ENCODE peak calls at places on chromosomes 16 and 17, in nine cellular contexts. L is hepatocyte, Q is H9, F is HCT116, K is transverse colon, C is lung, R is left ventricle myocardium inferior, M is stomach, X is AG04450. U is an unnamed sample.

GRCh38 chr17:67594115-67594878 is 123.4 kb upstream of the NOL11 start:
- DNase-seq in M (no peak), L (peak), R (no peak), F (no peak), K (no peak), X (no peak), C (no peak), Q (no peak), U (no peak)

GRCh38 chr17:41863074-41863843 is 2.0 kb downstream of the KLHL11 start:
- DNase-seq in X (no peak), C (no peak), Q (no peak), K (no peak), M (no peak), R (no peak), L (no peak), F (no peak), U (no peak)

GRCh38 chr17:4858880-4859260 is 25.7 kb downstream of the MINK1 start:
- DNase-seq in M (peak), K (peak), C (no peak), X (no peak), Q (peak), L (no peak), F (no peak), R (peak), U (peak)

GRCh38 chr17:46802831-46803230 is 15.7 kb downstream of the WNT3 start:
- DNase-seq in C (no peak), K (no peak), M (no peak), Q (no peak), R (no peak), X (no peak), L (no peak), F (no peak), U (no peak)

GRCh38 chr16:78288915-78289314 is 189.5 kb downstream of the WWOX start:
- DNase-seq in R (no peak), L (no peak), M (no peak), Q (no peak), F (no peak), K (no peak), X (no peak), C (no peak), U (no peak)

GRCh38 chr17:57900991-57901743 is 51.3 kb upstream of the MRPS23 start:
- DNase-seq in L (no peak), R (no peak), C (peak), K (peak), X (no peak), M (peak), Q (no peak), F (no peak), U (peak)

GRCh38 chr17:17900615-17901520 is 64.1 kb upstream of the SREBF1 start:
- DNase-seq in L (peak), X (peak), R (peak), F (peak), M (peak), Q (no peak), C (peak), K (peak), U (peak)

GRCh38 chr16:49779979-49780378 is 75.9 kb downstream of the ZNF423 start:
- DNase-seq in C (no peak), M (no peak), R (no peak), K (no peak), Q (no peak), F (no peak), X (no peak), L (no peak), U (no peak)

GRCh38 chr17:66493283-66494019 is 191.0 kb downstream of the PRKCA start:
- DNase-seq in Q (no peak), X (no peak), L (no peak), K (no peak), F (no peak), R (no peak), C (no peak), M (no peak), U (no peak)

GRCh38 chr16:4404967-4405696 is 11.3 kb downstream of the CORO7 start:
- DNase-seq in X (no peak), K (no peak), F (no peak), Q (peak), L (no peak), M (no peak), C (no peak), R (no peak), U (no peak)

GRCh38 chr17:47879028-47879585 is 16.9 kb upstream of the SP2 start:
- DNase-seq in R (no peak), C (no peak), Q (peak), X (no peak), M (no peak), L (no peak), F (no peak), K (no peak), U (no peak)

GRCh38 chr16:52526830-52527229 is 20.1 kb downstream of the TOX3 start:
- DNase-seq in C (no peak), L (no peak), R (no peak), X (no peak), Q (no peak), M (no peak), F (no peak), K (no peak), U (no peak)

GRCh38 chr17:8021565-8022357 is 17.1 kb upstream of the ALOX15B start:
- DNase-seq in R (no peak), M (no peak), F (no peak), C (no peak), K (no peak), Q (no peak), X (no peak), L (no peak), U (no peak)

GRCh38 chr16:1094601-1095449 is 1.2 kb downstream of the C1QTNF8 start:
- DNase-seq in R (no peak), C (no peak), L (no peak), X (no peak), F (no peak), Q (no peak), K (no peak), M (no peak), U (no peak)

GRCh38 chr17:81044764-81045589 is 10.0 kb downstream of the BAIAP2 start:
- DNase-seq in L (peak), M (peak), X (no peak), Q (no peak), F (no peak), R (peak), K (peak), C (peak), U (no peak)

GRCh38 chr17:64723781-64724180 is 61.7 kb upstream of the SMURF2 start:
- DNase-seq in X (no peak), R (no peak), K (no peak), Q (no peak), C (no peak), F (no peak), M (no peak), L (no peak), U (no peak)

GRCh38 chr16:1545044-1545736 is 11.7 kb downstream of the TMEM204 start:
- DNase-seq in Q (no peak), C (no peak), X (no peak), K (no peak), L (no peak), F (no peak), M (no peak), R (peak), U (no peak)

GRCh38 chr17:57499648-57500049 is 243.3 kb downstream of the MSI2 start:
- DNase-seq in X (no peak), L (no peak), C (no peak), Q (no peak), F (no peak), R (no peak), K (no peak), M (no peak), U (no peak)

GRCh38 chr16:48194828-48195566 is 39.2 kb upstream of the ABCC12 start:
- DNase-seq in X (peak), R (no peak), Q (no peak), M (peak), K (no peak), C (no peak), F (no peak), L (peak), U (peak)

GRCh38 chr17:80425835-80426426 is 11.0 kb downstream of the ENDOV start:
- DNase-seq in M (no peak), X (no peak), R (no peak), L (no peak), K (no peak), Q (no peak), C (no peak), F (no peak), U (no peak)

GRCh38 chr17:63974594-63975192 is 2.0 kb upstream of the SCN4A start:
- DNase-seq in R (no peak), Q (no peak), F (peak), L (no peak), K (no peak), C (no peak), M (no peak), X (no peak), U (peak)

GRCh38 chr16:20166531-20167235 is 93.0 kb upstream of the GPR139 start:
- DNase-seq in X (no peak), C (no peak), M (no peak), R (no peak), L (peak), Q (no peak), F (no peak), K (no peak), U (no peak)

GRCh38 chr17:55500103-55500502 is 11.1 kb downstream of the SMIM36 start:
- DNase-seq in L (no peak), Q (no peak), X (no peak), R (no peak), K (no peak), M (no peak), F (no peak), C (no peak), U (no peak)

GRCh38 chr17:41009301-41009760 is 403 bp upstream of the KRTAP3-1 start:
- DNase-seq in F (no peak), C (no peak), L (no peak), M (no peak), K (no peak), X (no peak), Q (no peak), R (no peak), U (no peak)

GRCh38 chr16:89471225-89471624 is 19.1 kb downstream of the ANKRD11 start:
- DNase-seq in M (no peak), F (no peak), Q (no peak), C (no peak), X (peak), R (no peak), L (no peak), K (no peak), U (no peak)

GRCh38 chr16:57711331-57711730 is 16.7 kb downstream of the DRC7 start:
- DNase-seq in K (no peak), R (no peak), F (no peak), Q (no peak), C (no peak), M (peak), L (no peak), X (no peak), U (no peak)

GRCh38 chr16:27097671-27098275 is 31.0 kb downstream of the C16orf82 start:
- DNase-seq in C (no peak), L (no peak), F (no peak), X (no peak), Q (no peak), M (no peak), K (no peak), R (peak), U (no peak)

GRCh38 chr17:8022358-8023038 is 16.4 kb upstream of the ALOX15B start:
- DNase-seq in M (no peak), C (no peak), K (no peak), F (no peak), R (no peak), Q (no peak), X (no peak), L (no peak), U (no peak)

GRCh38 chr17:57956311-57957119 is 1.3 kb upstream of the CUEDC1 start:
- DNase-seq in F (no peak), K (no peak), X (no peak), L (no peak), R (no peak), C (no peak), M (peak), Q (peak), U (no peak)

GRCh38 chr17:20280832-20281231 is 186.5 kb downstream of the LGALS9B start:
- DNase-seq in M (no peak), K (no peak), Q (no peak), F (no peak), X (no peak), R (no peak), C (no peak), L (no peak), U (no peak)

GRCh38 chr16:15792563-15792971 is 64.3 kb downstream of the MYH11 start:
- DNase-seq in R (no peak), L (no peak), Q (no peak), F (no peak), K (no peak), M (no peak), C (no peak), X (no peak), U (no peak)

GRCh38 chr16:75588716-75589115 is 22.5 kb downstream of the GABARAPL2 start:
- DNase-seq in C (no peak), M (no peak), Q (no peak), F (no peak), K (no peak), R (no peak), L (no peak), X (no peak), U (no peak)

GRCh38 chr16:57377080-57377841 is 5.0 kb downstream of the CX3CL1 start:
- DNase-seq in Q (peak), K (no peak), R (no peak), M (no peak), X (peak), F (no peak), C (no peak), L (peak), U (peak)

GRCh38 chr16:78324649-78325274 is 225.3 kb downstream of the WWOX start:
- DNase-seq in C (no peak), R (no peak), K (no peak), X (no peak), F (no peak), L (no peak), Q (peak), M (no peak), U (no peak)

GRCh38 chr16:81778861-81779539 is at the start of gene PLCG2:
- DNase-seq in C (peak), M (peak), K (peak), L (peak), R (peak), F (peak), Q (peak), X (no peak), U (peak)

GRCh38 chr16:84595052-84595481 is 22.8 kb downstream of the COTL1 start:
- DNase-seq in F (no peak), M (peak), L (no peak), K (peak), R (no peak), Q (peak), X (no peak), C (no peak), U (no peak)

GRCh38 chr17:75476274-75476673 is 19.8 kb downstream of the TMEM94 start:
- DNase-seq in Q (no peak), C (no peak), X (peak), F (no peak), L (no peak), M (no peak), R (no peak), K (no peak), U (no peak)
- H3K27ac ChIP-seq in Q (no peak), C (peak), X (no peak), F (no peak), L (no peak), M (no peak), R (peak), K (peak), U (peak)

GRCh38 chr16:28324887-28325279 is 32.6 kb downstream of the SBK1 start:
- DNase-seq in Q (no peak), L (no peak), K (no peak), F (no peak), R (no peak), X (no peak), M (no peak), C (no peak), U (no peak)

GRCh38 chr16:28324235-28324886 is 32.0 kb downstream of the SBK1 start:
- DNase-seq in L (peak), X (no peak), R (no peak), Q (no peak), F (no peak), C (no peak), M (peak), K (no peak), U (no peak)

GRCh38 chr16:28321700-28322411 is 29.5 kb downstream of the SBK1 start:
- DNase-seq in M (no peak), C (no peak), R (no peak), F (peak), K (peak), Q (peak), L (peak), X (no peak), U (peak)

DNA sequence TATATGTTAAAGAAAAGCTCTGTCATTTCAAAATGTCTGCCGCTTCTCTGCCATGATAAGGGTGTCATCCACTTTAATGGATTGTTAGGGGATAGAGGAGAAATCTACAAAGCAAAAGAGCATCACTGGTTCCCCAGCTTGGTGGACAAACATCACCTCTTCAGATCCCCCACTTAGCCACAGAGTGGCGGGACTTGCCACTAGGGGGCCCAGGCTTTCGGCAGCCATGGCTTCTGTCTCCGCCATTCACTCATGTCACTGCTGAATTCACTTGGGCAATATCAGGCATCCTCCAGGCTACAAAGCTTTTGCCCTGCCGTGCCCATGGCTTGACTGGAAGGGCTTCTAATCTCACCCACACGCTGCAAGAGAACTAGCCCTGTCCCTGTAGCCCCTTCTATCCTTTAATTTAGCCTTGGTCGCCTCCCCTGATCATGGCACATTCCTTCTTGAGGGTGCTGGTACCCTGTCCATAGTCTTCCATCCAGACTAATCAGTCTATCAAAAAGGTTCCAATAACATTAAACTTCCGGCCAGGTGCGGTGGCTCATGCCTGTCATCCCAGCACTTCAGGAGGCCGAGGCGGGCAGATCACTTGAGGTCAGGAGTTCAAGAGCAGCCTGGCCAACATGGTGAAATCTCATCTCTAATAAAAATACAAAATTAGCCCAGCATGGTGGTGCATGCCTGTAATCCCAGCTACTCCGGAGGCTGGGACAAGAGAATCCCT is 34.7 kb downstream of the SBK1 start:
- DNase-seq in K (peak), C (peak), M (peak), Q (peak), R (peak), X (no peak), F (peak), L (peak), U (peak)
- TF ChIP-seq CTCF in K (peak), C (peak), M (peak), Q (peak), R (peak), X (peak), F (peak), L (peak), U (peak)

GRCh38 chr17:49254066-49254465 is 23.5 kb upstream of the PHOSPHO1 start:
- DNase-seq in X (no peak), F (no peak), R (no peak), Q (peak), L (no peak), M (no peak), C (no peak), K (no peak), U (no peak)
- H3K27ac ChIP-seq in X (no peak), F (no peak), R (no peak), Q (no peak), L (no peak), M (no peak), C (no peak), K (no peak), U (no peak)

GRCh38 chr16:2964416-2965223 is 545 bp downstream of the KREMEN2 start:
- DNase-seq in X (no peak), R (no peak), Q (peak), K (peak), L (peak), C (no peak), M (peak), F (peak), U (peak)
- TF ChIP-seq CTCF in X (no peak), R (no peak), Q (peak), K (no peak), L (no peak), C (no peak), M (no peak), F (peak), U (no peak)

DNA sequence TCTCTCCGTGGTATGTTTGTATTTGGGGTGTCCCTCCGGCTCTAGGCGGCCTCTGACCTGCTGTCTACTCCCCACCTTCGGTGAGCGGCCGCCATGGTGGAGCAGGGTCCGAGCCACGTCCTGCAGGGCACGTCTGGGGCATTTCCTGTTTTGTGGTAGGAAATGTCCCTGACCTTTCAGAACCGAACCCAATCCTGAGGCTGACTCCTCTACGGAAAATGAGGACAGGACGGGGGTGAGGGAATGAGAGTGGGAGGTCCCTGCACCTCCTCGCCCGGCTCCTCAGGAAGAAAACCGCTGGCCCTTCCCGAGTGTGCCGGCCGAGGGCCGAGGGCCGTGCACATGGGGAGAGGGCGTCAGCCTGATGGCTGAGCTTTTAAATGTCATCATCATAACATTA is 45.8 kb downstream of the WDR45B start:
- DNase-seq in Q (no peak), X (no peak), C (no peak), L (no peak), F (no peak), K (no peak), M (no peak), R (no peak), U (no peak)
- H3K27ac ChIP-seq in Q (no peak), X (no peak), C (peak), L (no peak), F (no peak), K (no peak), M (no peak), R (peak), U (peak)

U was measured in RWPE1.